ENCODE peak calls at places on chromosomes 11 and 22, in six cellular contexts. One of them, this sample, is unnamed.

GRCh38 chr22:43004362-43005035 is 10.4 kb downstream of the PACSIN2 start:
- DNase-seq in breast epithelium: no peak
- DNase-seq in heart right ventricle: no peak
- DNase-seq in pancreas: no peak
- DNase-seq in adrenal gland: no peak
- DNase-seq in right atrium auricular region: no peak
- DNase-seq in this sample: no peak

GRCh38 chr11:126359431-126360048 is 4.1 kb downstream of the ST3GAL4 start:
- DNase-seq in breast epithelium: peak; percentile 62
- DNase-seq in heart right ventricle: peak; percentile 81
- DNase-seq in pancreas: no peak
- DNase-seq in adrenal gland: peak; percentile 90
- DNase-seq in right atrium auricular region: peak; percentile 76
- DNase-seq in this sample: no peak

GRCh38 chr11:65575568-65576231 is at the start of gene EHBP1L1:
- DNase-seq in breast epithelium: no peak
- DNase-seq in heart right ventricle: peak; percentile 83
- DNase-seq in pancreas: no peak
- DNase-seq in adrenal gland: peak; percentile 70
- DNase-seq in right atrium auricular region: no peak
- DNase-seq in this sample: peak; percentile 73

GRCh38 chr11:72777755-72778278 is 16.0 kb downstream of the STARD10 start:
- DNase-seq in breast epithelium: no peak
- DNase-seq in heart right ventricle: no peak
- DNase-seq in pancreas: peak; percentile 89
- DNase-seq in adrenal gland: peak; percentile 88
- DNase-seq in right atrium auricular region: no peak
- DNase-seq in this sample: no peak

GRCh38 chr11:47980093-47980906 is at the start of gene PTPRJ:
- DNase-seq in breast epithelium: peak; percentile 64
- DNase-seq in heart right ventricle: peak; percentile 59
- DNase-seq in pancreas: peak; percentile 75
- DNase-seq in adrenal gland: peak; percentile 35
- DNase-seq in right atrium auricular region: no peak
- DNase-seq in this sample: peak; percentile 43

GRCh38 chr11:130904380-130904779 is 11.9 kb downstream of the SNX19 start:
- DNase-seq in breast epithelium: no peak
- DNase-seq in heart right ventricle: no peak
- DNase-seq in pancreas: no peak
- DNase-seq in adrenal gland: no peak
- DNase-seq in right atrium auricular region: no peak
- DNase-seq in this sample: no peak

GRCh38 chr22:42787357-42787736 is 66.7 kb upstream of the A4GALT start:
- DNase-seq in breast epithelium: no peak
- DNase-seq in heart right ventricle: no peak
- DNase-seq in pancreas: no peak
- DNase-seq in adrenal gland: no peak
- DNase-seq in right atrium auricular region: no peak
- DNase-seq in this sample: no peak

GRCh38 chr11:35844579-35844978 is 99.3 kb upstream of the LDLRAD3 start:
- DNase-seq in breast epithelium: no peak
- DNase-seq in heart right ventricle: no peak
- DNase-seq in pancreas: no peak
- DNase-seq in adrenal gland: no peak
- DNase-seq in right atrium auricular region: no peak
- DNase-seq in this sample: no peak

GRCh38 chr11:66371627-66372415 is at the start of gene SLC29A2:
- DNase-seq in breast epithelium: peak; percentile 88
- DNase-seq in heart right ventricle: peak; percentile 77
- DNase-seq in pancreas: peak; percentile 89
- DNase-seq in adrenal gland: peak; percentile 44
- DNase-seq in right atrium auricular region: no peak
- DNase-seq in this sample: peak; percentile 73

GRCh38 chr11:85823816-85824215 is 12.9 kb upstream of the SYTL2 start:
- DNase-seq in breast epithelium: no peak
- DNase-seq in heart right ventricle: no peak
- DNase-seq in pancreas: no peak
- DNase-seq in adrenal gland: no peak
- DNase-seq in right atrium auricular region: no peak
- DNase-seq in this sample: no peak

GRCh38 chr11:63686912-63687311 is 5.6 kb downstream of the RTN3 start:
- DNase-seq in breast epithelium: no peak
- DNase-seq in heart right ventricle: no peak
- DNase-seq in pancreas: no peak
- DNase-seq in adrenal gland: no peak
- DNase-seq in right atrium auricular region: no peak
- DNase-seq in this sample: no peak

GRCh38 chr22:22484023-22484422 is 24.5 kb downstream of the ZNF280B start:
- DNase-seq in breast epithelium: no peak
- DNase-seq in heart right ventricle: no peak
- DNase-seq in pancreas: no peak
- DNase-seq in adrenal gland: no peak
- DNase-seq in right atrium auricular region: no peak
- DNase-seq in this sample: no peak

GRCh38 chr22:36435516-36436415 is 45.7 kb downstream of the TXN2 start:
- DNase-seq in breast epithelium: peak; percentile 60
- DNase-seq in heart right ventricle: no peak
- DNase-seq in pancreas: peak; percentile 86
- DNase-seq in adrenal gland: no peak
- DNase-seq in right atrium auricular region: no peak
- DNase-seq in this sample: no peak

GRCh38 chr11:12066799-12067508 is 43.4 kb upstream of the MICAL2 start:
- DNase-seq in breast epithelium: no peak
- DNase-seq in heart right ventricle: no peak
- DNase-seq in pancreas: no peak
- DNase-seq in adrenal gland: peak; percentile 60
- DNase-seq in right atrium auricular region: no peak
- DNase-seq in this sample: peak; percentile 80

GRCh38 chr11:34086554-34087278 is 18.7 kb upstream of the NAT10 start:
- DNase-seq in breast epithelium: no peak
- DNase-seq in heart right ventricle: no peak
- DNase-seq in pancreas: no peak
- DNase-seq in adrenal gland: no peak
- DNase-seq in right atrium auricular region: no peak
- DNase-seq in this sample: no peak

GRCh38 chr11:76238551-76238950 is 32.2 kb upstream of the WNT11 start:
- DNase-seq in breast epithelium: no peak
- DNase-seq in heart right ventricle: no peak
- DNase-seq in pancreas: no peak
- DNase-seq in adrenal gland: no peak
- DNase-seq in right atrium auricular region: no peak
- DNase-seq in this sample: no peak

GRCh38 chr22:45181766-45182165 is 18.0 kb downstream of the NUP50 start:
- DNase-seq in breast epithelium: no peak
- DNase-seq in heart right ventricle: no peak
- DNase-seq in pancreas: no peak
- DNase-seq in adrenal gland: no peak
- DNase-seq in right atrium auricular region: no peak
- DNase-seq in this sample: no peak
- H3K4me1 ChIP-seq in breast epithelium: no peaks in the 10 kb centered on the region
- H3K4me1 ChIP-seq in heart right ventricle: no peaks in the 10 kb centered on the region
- H3K4me1 ChIP-seq in pancreas: no peaks in the 10 kb centered on the region
- H3K4me1 ChIP-seq in adrenal gland: no peaks in the 10 kb centered on the region
- H3K4me1 ChIP-seq in right atrium auricular region: no peaks in the 10 kb centered on the region
- H3K4me1 ChIP-seq in this sample: no peaks in the 10 kb centered on the region

DNA sequence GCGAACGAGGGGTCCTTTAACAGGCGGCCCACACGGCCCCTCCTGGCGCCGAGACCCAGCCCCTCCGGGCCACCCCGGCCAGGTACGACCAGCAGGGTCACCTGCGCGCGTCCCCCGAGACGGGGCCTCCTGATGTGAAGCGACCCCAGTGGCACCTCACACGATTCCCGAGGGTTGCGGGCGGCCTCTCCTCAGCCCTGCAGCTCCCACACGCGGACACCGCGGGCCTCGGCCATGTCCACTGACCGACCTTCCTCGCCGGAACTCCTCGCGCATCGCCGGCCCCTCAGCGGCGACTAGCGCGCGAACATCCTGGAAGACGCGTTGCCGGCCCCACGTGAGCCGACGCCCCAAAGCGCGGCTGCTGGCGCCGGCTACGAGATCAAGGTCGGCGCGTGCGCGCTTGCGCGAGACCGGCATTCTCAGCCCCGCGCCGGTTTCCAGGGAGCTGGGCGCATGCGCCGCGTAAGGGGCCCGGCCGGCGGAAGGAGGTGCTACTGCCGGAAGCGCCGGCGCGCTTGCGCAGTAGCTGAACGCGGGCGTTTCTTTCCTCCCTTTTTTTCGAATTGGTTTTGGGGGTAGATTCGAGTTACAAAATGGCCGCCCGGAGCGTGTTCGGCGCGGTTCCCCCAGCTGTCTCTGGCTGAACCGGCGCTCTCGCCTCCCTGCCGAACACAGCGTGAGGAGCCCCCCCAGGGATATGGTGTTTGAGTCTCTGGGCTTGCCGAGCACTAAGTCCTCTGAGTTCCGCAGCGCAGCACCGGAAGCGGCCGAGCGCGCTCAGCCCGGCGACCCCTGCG is at the start of gene NUP50:
- DNase-seq in breast epithelium: peak; percentile 90
- DNase-seq in heart right ventricle: peak; percentile 97
- DNase-seq in pancreas: peak; percentile 92
- DNase-seq in adrenal gland: peak; percentile 95
- DNase-seq in right atrium auricular region: peak; percentile 93
- DNase-seq in this sample: peak; percentile 96
- TF ChIP-seq CTCF in breast epithelium: no peak
- TF ChIP-seq CTCF in heart right ventricle: no peak
- TF ChIP-seq CTCF in pancreas: no peak
- TF ChIP-seq CTCF in adrenal gland: no peak
- TF ChIP-seq CTCF in right atrium auricular region: peak; percentile 38
- TF ChIP-seq CTCF in this sample: peak; percentile 23

GRCh38 chr11:29319231-29319630 is 697.6 kb downstream of the KCNA4 start:
- DNase-seq in breast epithelium: no peak
- DNase-seq in heart right ventricle: no peak
- DNase-seq in pancreas: no peak
- DNase-seq in adrenal gland: no peak
- DNase-seq in right atrium auricular region: no peak
- DNase-seq in this sample: no peak
- H3K4me1 ChIP-seq in breast epithelium: no peaks in the 10 kb centered on the region
- H3K4me1 ChIP-seq in heart right ventricle: no peaks in the 10 kb centered on the region
- H3K4me1 ChIP-seq in pancreas: no peaks in the 10 kb centered on the region
- H3K4me1 ChIP-seq in adrenal gland: no peaks in the 10 kb centered on the region
- H3K4me1 ChIP-seq in right atrium auricular region: no peaks in the 10 kb centered on the region
- H3K4me1 ChIP-seq in this sample: no peaks in the 10 kb centered on the region

DNA sequence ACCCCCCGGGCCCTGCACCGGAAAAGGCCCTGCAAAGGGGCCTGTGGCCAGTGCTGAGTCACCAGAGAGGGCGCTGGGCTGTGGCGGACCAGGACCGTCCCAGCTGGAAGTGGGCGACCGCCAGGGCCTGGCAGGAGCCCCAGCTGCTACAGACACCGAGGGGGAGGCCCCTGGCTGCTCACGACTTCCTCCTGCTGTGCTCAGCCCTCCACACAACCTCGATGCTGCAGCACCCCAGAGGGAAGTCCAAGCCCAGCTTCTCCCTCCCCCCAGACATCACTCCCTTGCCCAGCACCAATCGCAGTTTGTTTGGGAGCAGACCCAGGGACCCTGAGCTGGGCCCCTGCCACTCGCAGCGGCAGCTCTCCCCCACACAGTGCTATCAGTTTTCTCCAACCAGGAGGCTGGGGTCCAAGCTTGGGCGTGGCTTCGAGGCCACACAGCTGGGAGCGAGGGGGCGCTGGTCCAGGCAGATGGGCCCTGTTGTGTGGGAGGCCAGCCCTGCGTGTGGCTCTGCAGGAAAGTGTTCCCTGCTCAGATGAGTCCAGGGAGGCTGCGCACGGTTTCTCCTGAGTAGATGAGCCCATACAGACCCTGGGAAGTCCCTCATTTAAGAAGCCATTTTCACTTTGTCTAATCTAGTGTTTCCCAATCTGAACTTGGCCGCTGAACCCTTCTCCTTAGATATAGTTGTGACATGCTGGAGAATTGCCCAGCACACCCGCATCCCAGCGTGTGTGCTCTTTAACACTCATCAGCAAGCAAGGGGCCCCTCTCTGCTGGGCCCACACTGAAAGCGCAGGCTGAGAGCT is 5.6 kb upstream of the SH3BP1 start:
- DNase-seq in breast epithelium: no peak
- DNase-seq in heart right ventricle: peak; percentile 90
- DNase-seq in pancreas: peak; percentile 67
- DNase-seq in adrenal gland: peak; percentile 84
- DNase-seq in right atrium auricular region: peak; percentile 88
- DNase-seq in this sample: peak; percentile 78
- TF ChIP-seq CTCF in breast epithelium: no peak
- TF ChIP-seq CTCF in heart right ventricle: no peak
- TF ChIP-seq CTCF in pancreas: no peak
- TF ChIP-seq CTCF in adrenal gland: no peak
- TF ChIP-seq CTCF in right atrium auricular region: no peak
- TF ChIP-seq CTCF in this sample: no peak

DNA sequence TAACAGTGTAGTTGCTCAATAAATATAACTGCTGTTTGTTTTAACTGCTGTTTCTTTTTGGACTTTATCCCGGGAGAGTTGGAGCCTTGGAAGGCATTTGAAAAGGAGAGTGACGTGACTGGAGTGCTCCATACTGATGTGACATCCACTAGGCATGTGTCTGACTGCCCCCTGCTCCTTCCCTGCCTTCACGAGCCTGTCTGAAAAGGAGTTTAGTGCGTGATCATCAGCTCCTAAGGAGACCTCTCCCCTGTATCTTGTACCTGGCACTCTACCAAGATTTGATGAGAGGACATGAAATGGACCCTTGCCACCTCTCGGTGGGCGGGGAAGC is 22.9 kb downstream of the ZBTB16 start:
- DNase-seq in breast epithelium: no peak
- DNase-seq in heart right ventricle: no peak
- DNase-seq in pancreas: no peak
- DNase-seq in adrenal gland: no peak
- DNase-seq in right atrium auricular region: no peak
- DNase-seq in this sample: peak; percentile 71
- H3K4me1 ChIP-seq in breast epithelium: peaks cover 65% of the 10 kb centered on the region
- H3K4me1 ChIP-seq in heart right ventricle: peaks cover 100% of the 10 kb centered on the region
- H3K4me1 ChIP-seq in pancreas: peaks cover 96% of the 10 kb centered on the region
- H3K4me1 ChIP-seq in adrenal gland: peaks cover 87% of the 10 kb centered on the region
- H3K4me1 ChIP-seq in right atrium auricular region: peaks cover 3% of the 10 kb centered on the region
- H3K4me1 ChIP-seq in this sample: peaks cover 100% of the 10 kb centered on the region

DNA sequence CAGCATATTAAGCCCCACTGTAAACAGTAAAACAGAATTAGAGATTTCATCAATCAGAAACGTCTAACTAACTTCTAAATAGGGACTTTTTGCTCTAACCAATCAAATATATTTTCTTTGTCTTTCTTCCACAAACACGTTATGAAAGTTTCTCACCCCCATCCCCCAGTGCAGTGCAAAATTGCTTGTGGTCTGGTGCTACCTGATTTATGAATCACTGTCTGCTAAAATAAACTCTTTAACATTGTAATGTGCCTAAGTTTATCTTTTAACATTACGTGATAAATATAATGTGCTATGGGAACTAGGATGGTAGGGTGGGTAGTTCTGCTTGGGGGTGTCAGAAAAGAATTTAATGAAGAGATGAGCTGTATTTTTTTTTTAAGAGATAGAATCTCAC is 47.3 kb upstream of the SLC5A1 start:
- DNase-seq in breast epithelium: no peak
- DNase-seq in heart right ventricle: no peak
- DNase-seq in pancreas: no peak
- DNase-seq in adrenal gland: no peak
- DNase-seq in right atrium auricular region: no peak
- DNase-seq in this sample: no peak
- TF ChIP-seq CTCF in breast epithelium: no peak
- TF ChIP-seq CTCF in heart right ventricle: no peak
- TF ChIP-seq CTCF in pancreas: no peak
- TF ChIP-seq CTCF in adrenal gland: no peak
- TF ChIP-seq CTCF in right atrium auricular region: no peak
- TF ChIP-seq CTCF in this sample: no peak

This sample was measured in gastrocnemius medialis.